ENCODE peak calls at places on chromosomes 1 and 21, in six cellular contexts. U is cardiac fibroblast, J is testis, C is GM12865, L is tibial nerve, Q is DND-41. P is an unnamed sample.

GRCh38 chr1:2560299-2561073 is 4.3 kb downstream of the TNFRSF14 start:
- DNase-seq in U (no peak), J (no peak), C (no peak), L (no peak), Q (no peak), P (no peak)

GRCh38 chr1:41240806-41241747 is 1.0 kb downstream of the SCMH1 start:
- DNase-seq in U (peak; percentile 49), J (peak; percentile 70), C (peak; percentile 87), L (peak; percentile 22), Q (peak; percentile 11), P (peak; percentile 20)

GRCh38 chr1:94142022-94142421 is 21.1 kb upstream of the ABCA4 start:
- DNase-seq in U (peak; percentile 61), J (no peak), C (no peak), L (no peak), Q (no peak), P (peak; percentile 44)

GRCh38 chr1:54323324-54323739 is 82.9 kb downstream of the SSBP3 start:
- DNase-seq in U (no peak), J (no peak), C (no peak), L (no peak), Q (no peak), P (no peak)

GRCh38 chr1:156153362-156153761 is at the start of gene SEMA4A:
- DNase-seq in U (no peak), J (no peak), C (no peak), L (no peak), Q (no peak), P (no peak)

GRCh38 chr1:192766009-192766625 is 42.7 kb upstream of the RGS2 start:
- DNase-seq in U (no peak), J (no peak), C (no peak), L (no peak), Q (no peak), P (peak; percentile 50)

GRCh38 chr21:45989355-45990048 is 7.9 kb downstream of the COL6A1 start:
- DNase-seq in U (no peak), J (peak; percentile 9), C (no peak), L (peak; percentile 11), Q (no peak), P (no peak)

GRCh38 chr1:192668434-192668983 is 32.6 kb downstream of the RGS13 start:
- DNase-seq in U (no peak), J (no peak), C (no peak), L (no peak), Q (no peak), P (no peak)

GRCh38 chr1:209895709-209896108 is 42.3 kb upstream of the SYT14 start:
- DNase-seq in U (peak; percentile 52), J (no peak), C (no peak), L (no peak), Q (no peak), P (peak; percentile 81)

GRCh38 chr1:165138960-165139359 is 217.6 kb downstream of the LMX1A start:
- DNase-seq in U (no peak), J (no peak), C (no peak), L (no peak), Q (no peak), P (no peak)

GRCh38 chr1:165137551-165138316 is 218.8 kb downstream of the LMX1A start:
- DNase-seq in U (no peak), J (no peak), C (no peak), L (no peak), Q (no peak), P (no peak)

GRCh38 chr1:165144757-165145397 is 211.6 kb downstream of the LMX1A start:
- DNase-seq in U (peak; percentile 64), J (peak; percentile 72), C (peak; percentile 43), L (peak; percentile 19), Q (peak; percentile 52), P (peak; percentile 57)

GRCh38 chr1:165147799-165148198 is 208.7 kb downstream of the LMX1A start:
- DNase-seq in U (no peak), J (no peak), C (no peak), L (no peak), Q (no peak), P (no peak)

GRCh38 chr1:165143437-165144065 is 213.0 kb downstream of the LMX1A start:
- DNase-seq in U (no peak), J (peak; percentile 43), C (peak; percentile 26), L (no peak), Q (peak; percentile 44), P (no peak)
- TF ChIP-seq CTCF in U (peak; percentile 45), J (peak; percentile 40), C (peak; percentile 66), L (no peak), Q (peak; percentile 85), P (peak; percentile 83)

GRCh38 chr1:19439464-19440171 is 45.7 kb downstream of the CAPZB start:
- DNase-seq in U (peak; percentile 46), J (peak; percentile 82), C (peak; percentile 46), L (no peak), Q (no peak), P (no peak)
- TF ChIP-seq CTCF in U (peak; percentile 4), J (no peak), C (peak; percentile 29), L (no peak), Q (peak; percentile 35), P (peak; percentile 46)

DNA sequence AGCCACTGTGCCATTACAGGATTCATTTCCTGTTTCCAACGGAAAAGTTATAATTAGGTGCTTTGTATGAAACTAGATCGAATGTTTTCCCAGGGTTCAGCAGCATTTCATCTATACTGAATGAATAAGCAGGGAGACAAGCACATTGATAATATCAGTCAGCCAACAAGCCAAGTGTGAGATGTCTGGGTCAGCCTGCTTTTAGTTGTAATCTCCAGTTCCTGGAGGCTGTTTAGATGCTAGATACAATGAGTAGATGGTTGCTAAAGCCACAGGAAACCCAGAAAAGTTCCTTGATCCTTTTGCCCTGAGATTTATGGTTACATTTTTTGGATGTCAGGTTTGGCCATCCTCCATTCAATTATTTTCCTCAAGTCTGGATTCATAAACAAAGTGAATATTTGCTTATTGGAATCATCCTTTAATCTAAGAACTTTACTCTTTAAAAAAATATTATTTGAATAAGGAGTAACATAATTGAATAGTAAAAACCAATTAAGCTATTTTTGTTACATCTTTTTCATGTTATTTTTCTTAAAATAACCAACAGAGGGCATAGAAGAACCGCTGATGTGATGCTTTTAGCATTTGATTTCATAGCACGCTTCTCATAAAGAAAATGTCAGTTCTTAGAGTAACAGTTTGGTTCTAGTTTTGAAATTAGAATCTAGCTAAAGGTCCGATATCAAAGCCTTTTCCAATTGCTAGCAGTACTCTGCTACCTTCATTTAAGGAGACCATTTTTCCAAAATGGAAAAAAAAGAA is 76.6 kb downstream of the HSPA13 start:
- DNase-seq in U (peak; percentile 19), J (no peak), C (peak; percentile 8), L (no peak), Q (no peak), P (no peak)
- TF ChIP-seq CTCF in U (peak; percentile 18), J (no peak), C (no peak), L (no peak), Q (peak; percentile 27), P (peak; percentile 44)

GRCh38 chr1:224735159-224735558 is 119.0 kb downstream of the CNIH3 start:
- DNase-seq in U (no peak), J (no peak), C (peak; percentile 58), L (no peak), Q (no peak), P (no peak)

GRCh38 chr1:224736619-224737352 is 120.7 kb downstream of the CNIH3 start:
- DNase-seq in U (peak; percentile 67), J (peak; percentile 24), C (peak; percentile 86), L (no peak), Q (no peak), P (no peak)

GRCh38 chr1:224737353-224737727 is 121.2 kb downstream of the CNIH3 start:
- DNase-seq in U (no peak), J (no peak), C (no peak), L (no peak), Q (no peak), P (no peak)

GRCh38 chr1:224739997-224740687 is 124.0 kb downstream of the CNIH3 start:
- DNase-seq in U (no peak), J (no peak), C (peak; percentile 86), L (no peak), Q (no peak), P (no peak)

DNA sequence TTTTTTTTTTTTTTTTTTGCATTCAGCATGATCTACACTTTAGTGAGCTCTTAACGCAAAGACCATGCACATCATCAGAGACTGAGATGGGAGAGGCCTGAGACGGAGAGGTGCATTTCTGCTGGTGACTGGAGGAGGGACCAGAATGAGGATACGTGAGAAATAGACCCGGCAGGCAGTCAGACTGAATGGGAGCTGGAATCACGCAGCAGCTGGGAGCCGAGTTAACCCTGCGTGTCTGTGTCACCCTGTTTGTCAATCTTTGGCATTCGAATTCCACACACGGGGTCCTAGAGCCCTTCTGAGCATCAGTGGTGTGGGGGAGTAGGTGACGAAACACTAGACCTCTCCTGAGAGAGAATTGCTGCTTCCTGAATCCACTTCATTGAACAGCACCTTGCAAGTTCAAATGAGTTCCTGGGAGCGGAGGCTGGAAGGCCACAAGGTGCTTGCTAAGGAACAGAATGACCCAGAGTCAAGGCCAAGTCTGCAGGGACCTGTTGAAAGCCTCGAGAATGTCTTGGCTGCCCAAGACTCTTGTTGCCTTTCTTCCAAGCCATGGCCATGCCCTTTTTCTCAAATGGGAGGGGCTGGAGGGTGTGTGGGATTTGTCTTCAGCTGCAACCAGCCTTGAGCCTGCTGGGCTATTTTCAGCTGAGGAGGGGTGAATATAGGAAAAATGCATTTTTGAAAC is 123.3 kb downstream of the CNIH3 start:
- DNase-seq in U (no peak), J (no peak), C (no peak), L (no peak), Q (no peak), P (no peak)
- TF ChIP-seq CTCF in U (no peak), J (no peak), C (no peak), L (no peak), Q (no peak), P (no peak)

GRCh38 chr1:66436378-66437135 is 97.4 kb upstream of the SGIP1 start:
- DNase-seq in U (peak; percentile 70), J (no peak), C (peak; percentile 78), L (no peak), Q (no peak), P (peak; percentile 96)

GRCh38 chr1:66434096-66434495 is 99.9 kb upstream of the SGIP1 start:
- DNase-seq in U (no peak), J (no peak), C (no peak), L (no peak), Q (no peak), P (peak; percentile 60)

GRCh38 chr1:66437136-66437401 is 96.9 kb upstream of the SGIP1 start:
- DNase-seq in U (no peak), J (no peak), C (peak; percentile 21), L (no peak), Q (no peak), P (no peak)

GRCh38 chr1:66435541-66435940 is 98.4 kb upstream of the SGIP1 start:
- DNase-seq in U (no peak), J (no peak), C (no peak), L (no peak), Q (no peak), P (no peak)

GRCh38 chr1:66431999-66432398 is 102.0 kb upstream of the SGIP1 start:
- DNase-seq in U (no peak), J (no peak), C (no peak), L (no peak), Q (no peak), P (no peak)
- TF ChIP-seq CTCF in U (no peak), J (no peak), C (no peak), L (no peak), Q (no peak), P (no peak)